ENCODE peak calls at places on chromosomes 2 and 18, in eight cellular contexts. One of them, this sample, is unnamed.

GRCh38 chr2:201806442-201806841 is at the start of gene CDK15:
- DNase-seq in HCT116: no peak
- DNase-seq in lung: no peak
- DNase-seq in PC-3: no peak
- DNase-seq in body of pancreas: no peak
- DNase-seq in CD8-positive, alpha-beta T cell: no peak
- DNase-seq in dorsolateral prefrontal cortex: no peak
- DNase-seq in HepG2: no peak
- DNase-seq in this sample: no peak

GRCh38 chr2:109061736-109062557 is 67.1 kb upstream of the SH3RF3 start:
- DNase-seq in HCT116: no peak
- DNase-seq in lung: no peak
- DNase-seq in PC-3: no peak
- DNase-seq in body of pancreas: no peak
- DNase-seq in CD8-positive, alpha-beta T cell: no peak
- DNase-seq in dorsolateral prefrontal cortex: no peak
- DNase-seq in HepG2: no peak
- DNase-seq in this sample: no peak

GRCh38 chr2:66512626-66513025 is 77.7 kb downstream of the MEIS1 start:
- DNase-seq in HCT116: no peak
- DNase-seq in lung: no peak
- DNase-seq in PC-3: no peak
- DNase-seq in body of pancreas: no peak
- DNase-seq in CD8-positive, alpha-beta T cell: no peak
- DNase-seq in dorsolateral prefrontal cortex: no peak
- DNase-seq in HepG2: no peak
- DNase-seq in this sample: no peak

GRCh38 chr18:63236417-63236816 is 83.2 kb downstream of the BCL2 start:
- DNase-seq in HCT116: no peak
- DNase-seq in lung: peak; percentile 35
- DNase-seq in PC-3: no peak
- DNase-seq in body of pancreas: no peak
- DNase-seq in CD8-positive, alpha-beta T cell: no peak
- DNase-seq in dorsolateral prefrontal cortex: no peak
- DNase-seq in HepG2: no peak
- DNase-seq in this sample: no peak

GRCh38 chr2:492178-492577 is 185.0 kb downstream of the TMEM18 start:
- DNase-seq in HCT116: no peak
- DNase-seq in lung: no peak
- DNase-seq in PC-3: no peak
- DNase-seq in body of pancreas: no peak
- DNase-seq in CD8-positive, alpha-beta T cell: no peak
- DNase-seq in dorsolateral prefrontal cortex: no peak
- DNase-seq in HepG2: no peak
- DNase-seq in this sample: no peak

GRCh38 chr2:149645391-149645790 is 57.8 kb upstream of the MMADHC start:
- DNase-seq in HCT116: no peak
- DNase-seq in lung: no peak
- DNase-seq in PC-3: peak; percentile 50
- DNase-seq in body of pancreas: no peak
- DNase-seq in CD8-positive, alpha-beta T cell: no peak
- DNase-seq in dorsolateral prefrontal cortex: no peak
- DNase-seq in HepG2: no peak
- DNase-seq in this sample: peak; percentile 42

GRCh38 chr2:102801098-102801718 is 39.4 kb downstream of the TMEM182 start:
- DNase-seq in HCT116: peak; percentile 40
- DNase-seq in lung: no peak
- DNase-seq in PC-3: no peak
- DNase-seq in body of pancreas: no peak
- DNase-seq in CD8-positive, alpha-beta T cell: no peak
- DNase-seq in dorsolateral prefrontal cortex: no peak
- DNase-seq in HepG2: no peak
- DNase-seq in this sample: peak; percentile 43

GRCh38 chr2:65800998-65801397 is 368.6 kb upstream of the SPRED2 start:
- DNase-seq in HCT116: peak; percentile 28
- DNase-seq in lung: no peak
- DNase-seq in PC-3: peak; percentile 36
- DNase-seq in body of pancreas: peak; percentile 34
- DNase-seq in CD8-positive, alpha-beta T cell: no peak
- DNase-seq in dorsolateral prefrontal cortex: no peak
- DNase-seq in HepG2: no peak
- DNase-seq in this sample: no peak

GRCh38 chr18:58796205-58796604 is 68.5 kb upstream of the ZNF532 start:
- DNase-seq in HCT116: no peak
- DNase-seq in lung: no peak
- DNase-seq in PC-3: no peak
- DNase-seq in body of pancreas: no peak
- DNase-seq in CD8-positive, alpha-beta T cell: no peak
- DNase-seq in dorsolateral prefrontal cortex: no peak
- DNase-seq in HepG2: no peak
- DNase-seq in this sample: no peak

GRCh38 chr2:17196380-17196779 is 321.9 kb downstream of the RAD51AP2 start:
- DNase-seq in HCT116: no peak
- DNase-seq in lung: no peak
- DNase-seq in PC-3: no peak
- DNase-seq in body of pancreas: no peak
- DNase-seq in CD8-positive, alpha-beta T cell: no peak
- DNase-seq in dorsolateral prefrontal cortex: no peak
- DNase-seq in HepG2: no peak
- DNase-seq in this sample: no peak

GRCh38 chr2:239991689-239992314 is 33.3 kb downstream of the NDUFA10 start:
- DNase-seq in HCT116: peak; percentile 27
- DNase-seq in lung: no peak
- DNase-seq in PC-3: peak; percentile 65
- DNase-seq in body of pancreas: no peak
- DNase-seq in CD8-positive, alpha-beta T cell: no peak
- DNase-seq in dorsolateral prefrontal cortex: no peak
- DNase-seq in HepG2: peak; percentile 48
- DNase-seq in this sample: peak; percentile 79

GRCh38 chr2:33498291-33498956 is 22.0 kb downstream of the RASGRP3 start:
- DNase-seq in HCT116: no peak
- DNase-seq in lung: no peak
- DNase-seq in PC-3: no peak
- DNase-seq in body of pancreas: no peak
- DNase-seq in CD8-positive, alpha-beta T cell: no peak
- DNase-seq in dorsolateral prefrontal cortex: no peak
- DNase-seq in HepG2: no peak
- DNase-seq in this sample: no peak

GRCh38 chr18:6323319-6323889 is 91.3 kb downstream of the L3MBTL4 start:
- DNase-seq in HCT116: no peak
- DNase-seq in lung: no peak
- DNase-seq in PC-3: no peak
- DNase-seq in body of pancreas: no peak
- DNase-seq in CD8-positive, alpha-beta T cell: no peak
- DNase-seq in dorsolateral prefrontal cortex: no peak
- DNase-seq in HepG2: no peak
- DNase-seq in this sample: no peak

GRCh38 chr18:62070306-62070705 is 116.5 kb downstream of the PIGN start:
- DNase-seq in HCT116: no peak
- DNase-seq in lung: no peak
- DNase-seq in PC-3: no peak
- DNase-seq in body of pancreas: no peak
- DNase-seq in CD8-positive, alpha-beta T cell: no peak
- DNase-seq in dorsolateral prefrontal cortex: no peak
- DNase-seq in HepG2: no peak
- DNase-seq in this sample: peak; percentile 27

GRCh38 chr2:45986509-45986908 is 310.7 kb upstream of the EPAS1 start:
- DNase-seq in HCT116: no peak
- DNase-seq in lung: peak; percentile 37
- DNase-seq in PC-3: no peak
- DNase-seq in body of pancreas: no peak
- DNase-seq in CD8-positive, alpha-beta T cell: no peak
- DNase-seq in dorsolateral prefrontal cortex: no peak
- DNase-seq in HepG2: no peak
- DNase-seq in this sample: no peak

DNA sequence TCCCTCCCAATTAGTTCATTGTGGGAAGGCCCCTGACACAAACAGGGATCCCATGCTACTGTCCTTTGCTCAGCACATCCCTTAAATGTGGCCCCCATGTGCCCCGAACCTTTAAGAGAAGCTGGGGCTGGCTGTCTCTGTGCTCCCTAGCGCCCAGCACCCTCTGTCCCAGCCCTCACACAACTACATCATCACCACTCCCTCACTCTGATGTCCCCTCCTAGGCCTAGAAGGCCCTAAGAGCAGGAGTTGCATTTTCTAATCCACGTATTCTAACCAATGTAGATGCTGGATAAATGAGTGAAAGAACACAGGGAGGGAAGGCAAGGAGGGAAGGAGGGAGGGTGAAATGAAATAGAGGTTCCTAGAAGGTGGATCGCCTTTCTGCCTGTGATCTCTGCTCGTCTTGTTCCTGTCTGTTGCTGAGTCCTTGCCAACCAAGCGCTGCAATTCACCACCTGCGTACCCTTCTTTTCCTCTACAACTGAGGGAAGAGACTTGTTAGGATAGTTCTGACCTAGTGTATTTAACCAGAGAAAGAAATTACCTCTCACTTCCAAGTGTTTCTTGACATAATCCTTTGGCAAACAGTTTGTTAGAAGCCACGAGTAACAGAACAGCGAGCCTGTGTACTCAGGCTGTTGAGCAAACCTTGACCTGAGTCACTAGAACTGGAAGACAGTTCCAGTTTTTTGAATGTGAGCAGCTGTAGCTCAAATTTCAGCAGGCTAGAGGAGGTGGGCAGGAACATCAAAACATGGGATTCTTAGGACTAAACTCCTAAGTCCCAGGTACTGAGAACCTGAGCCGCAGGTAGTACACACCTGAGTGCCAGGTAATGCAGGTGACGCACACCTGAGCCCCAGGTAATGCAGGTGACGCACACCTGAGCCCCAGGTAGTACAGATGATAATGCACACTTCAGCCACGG is 181.5 kb upstream of the ID2 start:
- DNase-seq in HCT116: no peak
- DNase-seq in lung: no peak
- DNase-seq in PC-3: peak; percentile 80
- DNase-seq in body of pancreas: no peak
- DNase-seq in CD8-positive, alpha-beta T cell: no peak
- DNase-seq in dorsolateral prefrontal cortex: no peak
- DNase-seq in HepG2: peak; percentile 75
- DNase-seq in this sample: no peak
- H3K27ac ChIP-seq in HCT116: no peak overlapping the region
- H3K27ac ChIP-seq in lung: no peak overlapping the region
- H3K27ac ChIP-seq in PC-3: peak overlapping the region; percentile 42
- H3K27ac ChIP-seq in body of pancreas: no peak overlapping the region
- H3K27ac ChIP-seq in CD8-positive, alpha-beta T cell: no peak overlapping the region
- H3K27ac ChIP-seq in dorsolateral prefrontal cortex: no peak overlapping the region
- H3K27ac ChIP-seq in HepG2: no peak overlapping the region
- H3K27ac ChIP-seq in this sample: no peak overlapping the region

DNA sequence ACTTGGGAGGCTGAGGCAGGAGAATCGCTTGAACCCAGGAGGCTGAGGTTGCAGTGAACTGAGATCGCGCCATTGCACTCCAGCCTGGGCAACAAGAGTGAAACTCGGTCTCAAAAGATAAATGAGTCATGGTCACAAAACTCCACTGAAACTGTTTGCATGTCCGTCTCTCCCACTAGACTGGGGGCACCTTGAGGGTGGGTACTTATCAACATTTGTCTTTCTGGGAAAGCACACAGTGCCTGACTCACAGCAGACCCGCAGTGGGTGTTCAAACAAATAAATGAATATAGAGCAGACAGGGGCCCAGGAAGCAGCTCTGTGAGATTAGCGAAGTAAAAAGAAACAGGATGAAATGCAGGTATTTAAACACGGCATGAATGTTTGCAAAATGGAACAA is 211.1 kb upstream of the GATA6 start:
- DNase-seq in HCT116: no peak
- DNase-seq in lung: no peak
- DNase-seq in PC-3: no peak
- DNase-seq in body of pancreas: no peak
- DNase-seq in CD8-positive, alpha-beta T cell: no peak
- DNase-seq in dorsolateral prefrontal cortex: no peak
- DNase-seq in HepG2: peak; percentile 69
- DNase-seq in this sample: no peak
- H3K27me3 ChIP-seq in HCT116: no peaks in the 10 kb centered on the region
- H3K27me3 ChIP-seq in lung: no peaks in the 10 kb centered on the region
- H3K27me3 ChIP-seq in PC-3: no peaks in the 10 kb centered on the region
- H3K27me3 ChIP-seq in body of pancreas: no peaks in the 10 kb centered on the region
- H3K27me3 ChIP-seq in CD8-positive, alpha-beta T cell: no peaks in the 10 kb centered on the region
- H3K27me3 ChIP-seq in dorsolateral prefrontal cortex: no peaks in the 10 kb centered on the region
- H3K27me3 ChIP-seq in HepG2: no peaks in the 10 kb centered on the region
- H3K27me3 ChIP-seq in this sample: no peaks in the 10 kb centered on the region

GRCh38 chr18:3855961-3856360 is 406.0 kb downstream of the TGIF1 start:
- DNase-seq in HCT116: no peak
- DNase-seq in lung: no peak
- DNase-seq in PC-3: no peak
- DNase-seq in body of pancreas: no peak
- DNase-seq in CD8-positive, alpha-beta T cell: no peak
- DNase-seq in dorsolateral prefrontal cortex: no peak
- DNase-seq in HepG2: no peak
- DNase-seq in this sample: no peak

GRCh38 chr18:3851159-3851558 is 401.2 kb downstream of the TGIF1 start:
- DNase-seq in HCT116: no peak
- DNase-seq in lung: no peak
- DNase-seq in PC-3: no peak
- DNase-seq in body of pancreas: no peak
- DNase-seq in CD8-positive, alpha-beta T cell: no peak
- DNase-seq in dorsolateral prefrontal cortex: no peak
- DNase-seq in HepG2: no peak
- DNase-seq in this sample: no peak

GRCh38 chr18:3857544-3857943 is 407.6 kb downstream of the TGIF1 start:
- DNase-seq in HCT116: no peak
- DNase-seq in lung: no peak
- DNase-seq in PC-3: no peak
- DNase-seq in body of pancreas: no peak
- DNase-seq in CD8-positive, alpha-beta T cell: no peak
- DNase-seq in dorsolateral prefrontal cortex: no peak
- DNase-seq in HepG2: no peak
- DNase-seq in this sample: peak; percentile 13

GRCh38 chr18:3848316-3848715 is 398.3 kb downstream of the TGIF1 start:
- DNase-seq in HCT116: no peak
- DNase-seq in lung: no peak
- DNase-seq in PC-3: no peak
- DNase-seq in body of pancreas: no peak
- DNase-seq in CD8-positive, alpha-beta T cell: no peak
- DNase-seq in dorsolateral prefrontal cortex: no peak
- DNase-seq in HepG2: no peak
- DNase-seq in this sample: no peak

DNA sequence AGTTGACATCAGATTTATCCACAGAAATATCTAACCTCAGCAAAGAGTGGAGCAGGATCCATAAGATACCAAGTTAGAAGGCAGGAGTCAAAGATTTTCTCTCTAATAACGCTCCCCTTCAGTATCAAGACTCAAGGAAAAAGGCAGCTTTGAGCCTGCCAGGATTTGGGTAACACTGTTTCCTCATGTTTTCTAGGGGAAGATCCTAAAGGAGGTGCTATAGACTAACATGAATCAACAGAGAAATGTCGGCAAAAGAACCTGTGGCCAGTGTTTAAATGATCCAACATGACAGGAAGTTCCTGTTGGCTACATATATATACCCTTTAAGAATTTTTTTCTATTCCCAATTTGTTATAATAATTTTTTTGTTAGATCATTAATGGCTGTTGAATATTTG is 402.3 kb downstream of the TGIF1 start:
- DNase-seq in HCT116: no peak
- DNase-seq in lung: no peak
- DNase-seq in PC-3: no peak
- DNase-seq in body of pancreas: no peak
- DNase-seq in CD8-positive, alpha-beta T cell: no peak
- DNase-seq in dorsolateral prefrontal cortex: no peak
- DNase-seq in HepG2: no peak
- DNase-seq in this sample: no peak
- TF ChIP-seq CTCF in HCT116: peak; percentile 6
- TF ChIP-seq CTCF in lung: no peak
- TF ChIP-seq CTCF in PC-3: peak; percentile 15
- TF ChIP-seq CTCF in body of pancreas: no peak
- TF ChIP-seq CTCF in CD8-positive, alpha-beta T cell: no peak
- TF ChIP-seq CTCF in dorsolateral prefrontal cortex: no peak
- TF ChIP-seq CTCF in HepG2: no peak
- TF ChIP-seq CTCF in this sample: no peak

GRCh38 chr2:9285921-9286320 is 79.3 kb downstream of the ASAP2 start:
- DNase-seq in HCT116: no peak
- DNase-seq in lung: no peak
- DNase-seq in PC-3: peak; percentile 13
- DNase-seq in body of pancreas: no peak
- DNase-seq in CD8-positive, alpha-beta T cell: no peak
- DNase-seq in dorsolateral prefrontal cortex: no peak
- DNase-seq in HepG2: no peak
- DNase-seq in this sample: no peak
- H3K27ac ChIP-seq in HCT116: no peak overlapping the region
- H3K27ac ChIP-seq in lung: no peak overlapping the region
- H3K27ac ChIP-seq in PC-3: peak overlapping the region; percentile 98
- H3K27ac ChIP-seq in body of pancreas: no peak overlapping the region
- H3K27ac ChIP-seq in CD8-positive, alpha-beta T cell: no peak overlapping the region
- H3K27ac ChIP-seq in dorsolateral prefrontal cortex: no peak overlapping the region
- H3K27ac ChIP-seq in HepG2: no peak overlapping the region
- H3K27ac ChIP-seq in this sample: no peak overlapping the region